ENCODE peak calls at places on chromosomes 6 and 20, in four cellular contexts. K, B, N and S are unnamed samples.

GRCh38 chr6:72286911-72287311 is 335.0 kb upstream of the KCNQ5 start:
- DNase-seq in K (peak), B (peak), N (no peak), S (peak)

GRCh38 chr6:134177236-134177635 is 124.8 kb upstream of the SLC2A12 start:
- DNase-seq in N (no peak), K (no peak), B (no peak), S (no peak)

GRCh38 chr6:82786251-82786650 is 279.4 kb downstream of the UBE3D start:
- DNase-seq in N (no peak), K (no peak), B (no peak), S (no peak)

GRCh38 chr6:33078442-33078841 is 2.7 kb downstream of the HLA-DPB1 start:
- DNase-seq in N (no peak), B (no peak), K (no peak), S (no peak)

GRCh38 chr20:38303908-38304379 is at the start of gene BPI:
- DNase-seq in B (no peak), K (no peak), N (no peak), S (peak)

GRCh38 chr6:30938730-30939129 is 2.0 kb upstream of the MUCL3 start:
- DNase-seq in B (no peak), N (no peak), K (no peak), S (no peak)

GRCh38 chr6:46044876-46045617 is 29.4 kb upstream of the CLIC5 start:
- DNase-seq in N (no peak), B (peak), K (peak), S (peak)

GRCh38 chr20:44218441-44218840 is 7.9 kb upstream of the OSER1 start:
- DNase-seq in B (no peak), N (no peak), K (no peak), S (no peak)

GRCh38 chr6:53029761-53030160 is 34.7 kb upstream of the GSTA4 start:
- DNase-seq in N (no peak), K (no peak), B (no peak), S (no peak)

GRCh38 chr20:41180599-41181333 is 43.4 kb downstream of the PLCG1 start:
- DNase-seq in N (no peak), B (no peak), K (no peak), S (no peak)

GRCh38 chr6:161379828-161380598 is 106.2 kb upstream of the AGPAT4 start:
- DNase-seq in B (peak), N (no peak), K (peak), S (peak)
- TF ChIP-seq CTCF in B (no peak), N (no peak), K (no peak), S (no peak)

GRCh38 chr6:118650500-118651281 is 700 bp downstream of the CEP85L start:
- DNase-seq in B (peak), N (peak), K (peak), S (peak)
- TF ChIP-seq CTCF in B (no peak), N (peak), K (no peak), S (no peak)

GRCh38 chr6:144619983-144620382 is 334.8 kb downstream of the UTRN start:
- DNase-seq in K (no peak), B (peak), N (no peak), S (no peak)

GRCh38 chr6:144621332-144621731 is 336.2 kb downstream of the UTRN start:
- DNase-seq in B (no peak), N (no peak), K (no peak), S (no peak)

GRCh38 chr6:144624246-144624645 is 339.1 kb downstream of the UTRN start:
- DNase-seq in B (no peak), N (no peak), K (no peak), S (no peak)
- TF ChIP-seq CTCF in B (no peak), N (no peak), K (no peak), S (no peak)

DNA sequence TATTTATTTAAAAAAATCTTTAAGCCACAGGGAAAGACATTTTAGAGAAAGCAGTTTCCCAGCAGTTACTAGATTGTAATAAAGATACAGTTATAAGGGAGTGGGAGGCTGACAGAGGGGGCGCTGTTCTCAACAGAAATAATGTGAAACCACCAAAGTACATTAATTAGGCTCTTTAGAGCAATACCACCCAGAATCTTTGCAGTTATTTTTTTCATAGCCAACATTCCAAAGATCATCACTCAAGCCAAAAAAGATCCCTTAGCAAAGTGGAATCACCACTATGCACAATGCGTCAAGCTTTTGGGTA is 331.3 kb upstream of the DEFB112 start:
- DNase-seq in K (no peak), N (no peak), B (peak), S (no peak)
- TF ChIP-seq CTCF in K (no peak), N (peak), B (no peak), S (no peak)